ENCODE peak calls at places on chromosome 10, in seven cellular contexts. T is mammary epithelial cell, U is A172, G is NCI-H1105, C is cardiac fibroblast, X is H4, K is fibroblast of the aortic adventitia. S is an unnamed sample.

GRCh38 chr10:75395955-75396860 is 5.4 kb downstream of the ZNF503 start:
- DNase-seq in G (no peak), T (peak; percentile 56), K (peak; percentile 45), X (no peak), C (peak; percentile 26), U (no peak), S (no peak)

GRCh38 chr10:11018830-11019692 is 1.4 kb downstream of the CELF2 start:
- DNase-seq in U (no peak), X (no peak), K (no peak), C (no peak), T (no peak), G (no peak), S (no peak)

GRCh38 chr10:21406595-21407218 is 118.8 kb downstream of the SKIDA1 start:
- DNase-seq in T (no peak), G (no peak), C (peak; percentile 75), K (peak; percentile 84), U (peak; percentile 66), X (no peak), S (no peak)

GRCh38 chr10:25552283-25552919 is 377.6 kb downstream of the GPR158 start:
- DNase-seq in K (no peak), G (no peak), U (no peak), X (no peak), T (peak; percentile 35), C (no peak), S (no peak)

GRCh38 chr10:132156382-132156781 is 30.4 kb upstream of the DPYSL4 start:
- DNase-seq in G (no peak), K (no peak), T (no peak), U (no peak), C (no peak), X (no peak), S (no peak)

GRCh38 chr10:4459531-4459930 is 366.5 kb upstream of the AKR1E2 start:
- DNase-seq in U (no peak), K (no peak), C (peak; percentile 45), G (no peak), X (no peak), T (no peak), S (no peak)

GRCh38 chr10:42980553-42981357 is 96.1 kb upstream of the RET start:
- DNase-seq in X (no peak), U (no peak), C (no peak), G (no peak), K (no peak), T (no peak), S (no peak)

GRCh38 chr10:3008518-3009195 is 58.7 kb upstream of the PFKP start:
- DNase-seq in U (no peak), G (no peak), T (no peak), C (no peak), K (peak; percentile 11), X (no peak), S (no peak)

GRCh38 chr10:19816420-19817250 is at the start of gene PLXDC2:
- DNase-seq in K (peak; percentile 51), C (peak; percentile 62), X (peak; percentile 8), T (peak; percentile 47), U (peak; percentile 35), G (no peak), S (no peak)